ENCODE peak calls at places on chromosomes 6 and 20, in five cellular contexts. Q, B, H, E and F are unnamed samples.

GRCh38 chr6:154474636-154475428 is 35.7 kb downstream of the CNKSR3 start:
- DNase-seq in Q (no peak), B (no peak), H (no peak), E (no peak), F (peak; percentile 76)

GRCh38 chr6:129321303-129321702 is 388.7 kb downstream of the ARHGAP18 start:
- DNase-seq in Q (no peak), B (no peak), H (no peak), E (no peak), F (no peak)

GRCh38 chr6:100475554-100476325 is 11.0 kb upstream of the SIM1 start:
- DNase-seq in Q (no peak), B (no peak), H (no peak), E (no peak), F (no peak)

GRCh38 chr6:148747145-148747492 is 289 bp downstream of the UST start:
- DNase-seq in Q (no peak), B (peak; percentile 27), H (peak; percentile 6), E (peak; percentile 44), F (peak; percentile 59)

GRCh38 chr6:112187736-112188135 is 66.6 kb downstream of the LAMA4 start:
- DNase-seq in Q (no peak), B (no peak), H (no peak), E (no peak), F (no peak)

GRCh38 chr20:11853359-11853758 is 64.3 kb upstream of the BTBD3 start:
- DNase-seq in Q (no peak), B (no peak), H (no peak), E (no peak), F (no peak)

GRCh38 chr6:109513571-109514071 is 30.6 kb upstream of the ZBTB24 start:
- DNase-seq in Q (peak; percentile 96), B (no peak), H (no peak), E (no peak), F (no peak)

GRCh38 chr6:88124925-88125557 is 41.1 kb downstream of the CNR1 start:
- DNase-seq in Q (no peak), B (no peak), H (no peak), E (no peak), F (no peak)

GRCh38 chr6:47116616-47117015 is 74.5 kb upstream of the ADGRF1 start:
- DNase-seq in Q (no peak), B (no peak), H (no peak), E (no peak), F (no peak)

GRCh38 chr6:15089569-15090144 is 156.2 kb upstream of the JARID2 start:
- DNase-seq in Q (no peak), B (no peak), H (peak; percentile 31), E (no peak), F (no peak)

GRCh38 chr20:22371843-22372242 is 212.5 kb downstream of the FOXA2 start:
- DNase-seq in Q (no peak), B (no peak), H (no peak), E (no peak), F (no peak)

GRCh38 chr6:169286961-169287360 is 33.3 kb upstream of the THBS2 start:
- DNase-seq in Q (no peak), B (no peak), H (no peak), E (no peak), F (no peak)

GRCh38 chr6:111712398-111712797 is 106.7 kb upstream of the TRAF3IP2 start:
- DNase-seq in Q (peak; percentile 59), B (no peak), H (no peak), E (no peak), F (no peak)

GRCh38 chr6:15430947-15431405 is 185.1 kb downstream of the JARID2 start:
- DNase-seq in Q (no peak), B (no peak), H (no peak), E (no peak), F (no peak)

GRCh38 chr20:49865559-49865958 is 49.8 kb downstream of the SPATA2 start:
- DNase-seq in Q (no peak), B (no peak), H (no peak), E (no peak), F (no peak)

GRCh38 chr20:3409417-3409816 is 1.9 kb upstream of the DNAAF9 start:
- DNase-seq in Q (no peak), B (no peak), H (no peak), E (no peak), F (no peak)

GRCh38 chr20:3408251-3408637 is 775 bp upstream of the DNAAF9 start:
- DNase-seq in Q (no peak), B (no peak), H (no peak), E (no peak), F (no peak)

GRCh38 chr20:3405696-3406358 is 1.6 kb downstream of the DNAAF9 start:
- DNase-seq in Q (no peak), B (no peak), H (no peak), E (no peak), F (no peak)

GRCh38 chr20:3406481-3407425 is 716 bp downstream of the DNAAF9 start:
- DNase-seq in Q (no peak), B (peak; percentile 8), H (peak; percentile 18), E (no peak), F (peak; percentile 45)

DNA sequence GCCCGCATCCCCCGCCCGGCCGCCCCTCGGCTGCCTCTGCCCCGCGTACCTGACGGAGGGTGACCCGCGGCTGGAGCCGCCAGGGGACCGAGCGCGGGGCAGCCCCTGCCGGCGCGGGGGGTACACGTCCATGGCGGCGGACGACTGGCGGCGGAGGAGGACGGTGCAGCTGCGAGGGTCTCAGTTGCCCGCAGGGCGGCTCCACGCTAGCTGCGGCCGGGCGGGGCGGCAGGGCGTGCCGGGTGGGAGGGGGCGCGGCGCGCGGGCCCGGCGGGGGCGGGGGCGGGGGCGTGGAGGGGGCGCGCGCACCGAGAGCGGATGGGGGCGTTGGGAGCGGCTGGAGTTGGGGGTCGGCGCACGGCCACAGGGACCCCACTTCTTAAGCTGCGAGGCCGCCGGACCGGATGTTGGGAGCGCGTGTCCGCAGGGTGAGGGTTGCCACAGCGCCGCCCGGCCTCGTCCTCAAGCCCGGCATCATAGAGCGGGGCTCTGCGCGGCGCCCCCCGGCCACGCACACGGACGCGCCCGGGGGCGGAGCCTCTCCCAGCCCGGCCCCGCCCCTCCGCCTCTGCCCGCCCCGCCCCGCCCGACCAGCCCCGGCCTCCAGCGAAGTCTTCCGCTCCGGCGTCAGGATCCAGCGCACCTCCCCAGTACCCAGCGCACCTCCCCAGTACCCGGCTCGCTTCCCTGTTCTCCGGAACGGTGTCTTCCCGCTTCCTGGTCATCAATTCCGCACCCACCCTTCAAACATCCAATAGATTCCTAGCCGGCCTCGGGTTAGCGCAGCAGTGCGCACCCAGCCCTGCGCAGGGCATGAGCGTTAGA is at the start of gene DNAAF9:
- DNase-seq in Q (no peak), B (peak; percentile 70), H (peak; percentile 89), E (peak; percentile 57), F (peak; percentile 68)
- TF ChIP-seq CTCF in Q (no peak), B (no peak), H (peak; percentile 35), E (peak; percentile 76), F (peak; percentile 63)

GRCh38 chr6:125789167-125789566 is 1.6 kb upstream of the NCOA7 start:
- DNase-seq in Q (no peak), B (no peak), H (no peak), E (peak; percentile 23), F (peak; percentile 59)
- H3K4me3 ChIP-seq in Q (no peak overlapping the region), B (no peak overlapping the region), H (no peak overlapping the region), E (no peak overlapping the region), F (no peak overlapping the region)

GRCh38 chr20:37390503-37390890 is 44.6 kb downstream of the SRC start:
- DNase-seq in Q (no peak), B (no peak), H (no peak), E (no peak), F (peak; percentile 5)
- TF ChIP-seq CTCF in Q (no peak), B (no peak), H (no peak), E (no peak), F (no peak)

GRCh38 chr20:62114894-62115293 is 7.4 kb upstream of the LSM14B start:
- DNase-seq in Q (no peak), B (no peak), H (no peak), E (no peak), F (no peak)
- H3K4me3 ChIP-seq in Q (no peak overlapping the region), B (no peak overlapping the region), H (no peak overlapping the region), E (no peak overlapping the region), F (no peak overlapping the region)

GRCh38 chr20:24994470-24995368 is 2.2 kb upstream of the APMAP start:
- DNase-seq in Q (peak; percentile 17), B (peak; percentile 90), H (peak; percentile 80), E (peak; percentile 76), F (peak; percentile 80)
- TF ChIP-seq CTCF in Q (peak; percentile 93), B (peak; percentile 90), H (peak; percentile 97), E (peak; percentile 98), F (peak; percentile 95)